ENCODE peak calls at places on chromosomes 16 and 17, in seven cellular contexts. L is nephron progenitor cell, M is gastrocnemius medialis, P is endothelial cell, V is skeletal muscle cell, F is GF-D8, N is WERI-Rb-1. D is an unnamed sample.

GRCh38 chr17:350706-351435 is 1.7 kb downstream of the RPH3AL start:
- DNase-seq in L (no peak), M (peak), P (peak), V (no peak), F (peak), N (no peak), D (no peak)

GRCh38 chr17:48123776-48124388 is 16.3 kb downstream of the SNX11 start:
- DNase-seq in L (no peak), M (no peak), P (no peak), V (no peak), F (no peak), N (no peak), D (no peak)

GRCh38 chr16:24652803-24653202 is 76.6 kb upstream of the TNRC6A start:
- DNase-seq in L (no peak), M (no peak), P (no peak), V (no peak), F (no peak), N (no peak), D (no peak)

GRCh38 chr16:48498761-48499600 is 111.0 kb downstream of the N4BP1 start:
- DNase-seq in L (peak), M (no peak), P (no peak), V (peak), F (no peak), N (no peak), D (peak)

GRCh38 chr16:50473375-50473945 is 74.7 kb upstream of the NKD1 start:
- DNase-seq in L (no peak), M (no peak), P (no peak), V (no peak), F (no peak), N (no peak), D (no peak)

GRCh38 chr17:46772013-46772878 is 46.2 kb downstream of the WNT3 start:
- DNase-seq in L (peak), M (no peak), P (no peak), V (no peak), F (no peak), N (no peak), D (no peak)

GRCh38 chr16:24734382-24734781 is 4.9 kb downstream of the TNRC6A start:
- DNase-seq in L (no peak), M (no peak), P (no peak), V (no peak), F (no peak), N (no peak), D (no peak)

GRCh38 chr16:87201052-87201451 is 116.1 kb downstream of the C16orf95 start:
- DNase-seq in L (no peak), M (no peak), P (no peak), V (peak), F (no peak), N (no peak), D (peak)

GRCh38 chr17:79627184-79627765 is 16.4 kb upstream of the RBFOX3 start:
- DNase-seq in L (no peak), M (no peak), P (peak), V (no peak), F (no peak), N (peak), D (no peak)